ENCODE peak calls at places on chromosomes 5 and 9, in nine cellular contexts. Z is AML-193; N is neuronal stem cell; B is GM23248; X is pons; T is RWPE1; O is stimulated activated CD4-positive, alpha-beta T cell treated with anti-CD3 and anti-CD28 coated beads, Interleukin-4, amount 100 ng/mL, for 1 hour; R is NCI-H2029; W is colonic mucosa. L is an unnamed sample.
A peak's percentile ranks its signal among the peaks of the same experiment; 100 is the strongest.

GRCh38 chr5:82334856-82335255 is 56.7 kb upstream of the RPS23 start:
- DNase-seq in Z (no peak), N (no peak), B (peak; percentile 88), X (no peak), T (no peak), O (no peak), R (no peak), W (no peak), L (no peak)

GRCh38 chr9:89342948-89343347 is 24.6 kb downstream of the SECISBP2 start:
- DNase-seq in Z (no peak), N (no peak), B (peak; percentile 41), X (no peak), T (no peak), O (no peak), R (no peak), W (no peak), L (no peak)

GRCh38 chr9:34584970-34585369 is 4.6 kb downstream of the CNTFR start:
- DNase-seq in Z (no peak), N (no peak), B (no peak), X (no peak), T (no peak), O (no peak), R (no peak), W (no peak), L (no peak)

GRCh38 chr9:21752003-21752402 is 50.4 kb upstream of the MTAP start:
- DNase-seq in Z (no peak), N (peak; percentile 5), B (peak; percentile 21), X (no peak), T (no peak), O (no peak), R (no peak), W (no peak), L (no peak)

GRCh38 chr5:158154226-158155005 is 295.5 kb upstream of the CLINT1 start:
- DNase-seq in Z (no peak), N (no peak), B (peak; percentile 90), X (no peak), T (peak; percentile 95), O (no peak), R (no peak), W (no peak), L (peak; percentile 27)

GRCh38 chr9:123985869-123986268 is 25.7 kb upstream of the LHX2 start:
- DNase-seq in Z (no peak), N (no peak), B (no peak), X (no peak), T (no peak), O (no peak), R (no peak), W (no peak), L (no peak)

GRCh38 chr9:114034663-114035062 is 43.4 kb downstream of the AMBP start:
- DNase-seq in Z (no peak), N (no peak), B (no peak), X (peak; percentile 15), T (no peak), O (no peak), R (no peak), W (peak; percentile 10), L (no peak)

GRCh38 chr9:89021154-89021803 is 30.0 kb downstream of the S1PR3 start:
- DNase-seq in Z (no peak), N (no peak), B (peak; percentile 94), X (no peak), T (peak; percentile 63), O (no peak), R (no peak), W (no peak), L (no peak)

GRCh38 chr5:68227532-68228160 is 12.1 kb downstream of the PIK3R1 start:
- DNase-seq in Z (no peak), N (no peak), B (no peak), X (no peak), T (no peak), O (no peak), R (no peak), W (no peak), L (no peak)

GRCh38 chr5:28500511-28500910 is 1462.1 kb upstream of the CDH9 start:
- DNase-seq in Z (no peak), N (no peak), B (no peak), X (no peak), T (no peak), O (no peak), R (no peak), W (no peak), L (no peak)